ENCODE peak calls at places on chromosomes 13 and 19, in six cellular contexts. K is esophagus squamous epithelium, A is Ammon's horn, B is activated T-cell treated with anti-CD3 and anti-CD28 coated beads for 4 hours, R is Caco-2, H is uterus. O is an unnamed sample.

GRCh38 chr13:110173247-110173818 is 133.6 kb downstream of the COL4A1 start:
- DNase-seq in K (no peak), A (no peak), B (no peak), R (no peak), H (no peak), O (no peak)

GRCh38 chr19:35484637-35485036 is 5.6 kb downstream of the KRTDAP start:
- DNase-seq in K (no peak), A (no peak), B (no peak), R (no peak), H (no peak), O (no peak)

GRCh38 chr19:10998045-10998533 is 37.3 kb downstream of the SMARCA4 start:
- DNase-seq in K (no peak), A (no peak), B (no peak), R (no peak), H (no peak), O (no peak)

GRCh38 chr13:112990783-112991182 is 21.8 kb downstream of the MCF2L start:
- DNase-seq in K (no peak), A (no peak), B (no peak), R (peak), H (no peak), O (peak)

GRCh38 chr19:4444765-4445741 is 12.5 kb downstream of the UBXN6 start:
- DNase-seq in K (no peak), A (no peak), B (no peak), R (no peak), H (no peak), O (no peak)

GRCh38 chr13:47415048-47415447 is 518.2 kb upstream of the HTR2A start:
- DNase-seq in K (no peak), A (no peak), B (no peak), R (no peak), H (no peak), O (no peak)

GRCh38 chr13:21175656-21176194 is 627 bp downstream of the SKA3 start:
- DNase-seq in K (no peak), A (no peak), B (no peak), R (no peak), H (no peak), O (no peak)

GRCh38 chr19:39833160-39833463 is 850 bp downstream of the DYRK1B start:
- DNase-seq in K (no peak), A (no peak), B (no peak), R (no peak), H (no peak), O (no peak)